ENCODE peak calls at places on chromosomes 1 and 21, in five cellular contexts. X is choroid plexus epithelial cell, P is fibroblast of lung, K is fibroblast of pulmonary artery, V is GM10248. D is an unnamed sample.
A peak's percentile ranks its signal among the peaks of the same experiment; 100 is the strongest.

GRCh38 chr1:236502972-236503639 is 20.7 kb upstream of the LGALS8 start:
- DNase-seq in V (no peak), X (peak; percentile 92), K (peak; percentile 85), P (peak; percentile 51), D (peak; percentile 49)

GRCh38 chr21:45166931-45167330 is 92.6 kb downstream of the ADARB1 start:
- DNase-seq in P (no peak), K (no peak), V (no peak), X (no peak), D (no peak)

GRCh38 chr21:18803624-18804023 is 400.0 kb upstream of the TMPRSS15 start:
- DNase-seq in V (no peak), X (no peak), P (no peak), K (no peak), D (no peak)

GRCh38 chr1:91564888-91565700 is 64.4 kb downstream of the CDC7 start:
- DNase-seq in V (no peak), P (peak; percentile 96), K (peak; percentile 32), X (peak; percentile 39), D (peak; percentile 10)

GRCh38 chr1:241964550-241965241 is 7.1 kb downstream of the BECN2 start:
- DNase-seq in V (no peak), P (peak; percentile 39), K (peak; percentile 11), X (no peak), D (no peak)

GRCh38 chr1:230105245-230105753 is 38.3 kb downstream of the GALNT2 start:
- DNase-seq in V (no peak), K (no peak), P (no peak), X (no peak), D (no peak)

GRCh38 chr21:31317688-31318087 is 26.4 kb downstream of the TIAM1 start:
- DNase-seq in P (no peak), K (no peak), V (no peak), X (no peak), D (no peak)

GRCh38 chr1:32351859-32352745 is 10.2 kb downstream of the FAM229A start:
- DNase-seq in K (peak; percentile 56), X (peak; percentile 44), V (no peak), P (peak; percentile 45), D (peak; percentile 18)

GRCh38 chr1:55781944-55782482 is 566.8 kb upstream of the USP24 start:
- DNase-seq in X (peak; percentile 74), P (peak; percentile 95), V (no peak), K (peak; percentile 68), D (peak; percentile 82)

GRCh38 chr21:45498646-45499000 is 43.6 kb downstream of the SLC19A1 start:
- DNase-seq in K (no peak), P (no peak), V (no peak), X (no peak), D (no peak)

GRCh38 chr1:209416009-209416408 is 167.5 kb upstream of the CAMK1G start:
- DNase-seq in P (no peak), X (peak; percentile 24), K (no peak), V (no peak), D (peak; percentile 12)

GRCh38 chr1:172460177-172460576 is 16.3 kb upstream of the PIGC start:
- DNase-seq in V (no peak), X (peak; percentile 8), K (no peak), P (no peak), D (no peak)

GRCh38 chr1:236354330-236355147 is 39.5 kb upstream of the EDARADD start:
- DNase-seq in V (no peak), K (peak; percentile 81), P (peak; percentile 9), X (peak; percentile 84), D (no peak)

DNA sequence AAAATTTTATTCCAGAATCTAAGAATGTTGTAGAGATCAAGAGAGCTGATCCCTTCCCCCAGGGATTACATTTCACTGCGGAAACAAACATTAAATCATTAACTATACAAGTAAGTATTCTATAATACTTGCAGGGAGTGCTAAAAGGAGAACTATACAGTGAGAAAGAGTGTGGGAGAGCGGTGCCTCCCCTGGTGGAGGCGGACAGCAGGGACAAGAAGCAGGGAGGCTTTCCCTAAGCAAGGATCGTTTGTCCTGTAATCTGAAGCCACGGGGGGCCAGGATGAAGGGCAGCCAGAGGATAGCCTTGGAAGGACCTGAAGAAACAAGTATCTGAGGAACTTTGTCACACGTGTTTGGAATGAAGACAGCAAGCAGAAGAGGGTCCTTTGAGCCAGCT is 40.1 kb downstream of the SLC9C2 start:
- DNase-seq in P (no peak), K (no peak), V (no peak), X (no peak), D (no peak)
- TF ChIP-seq CTCF in P (no peak), K (peak; percentile 6), V (no peak), X (peak; percentile 32), D (peak; percentile 26)

GRCh38 chr1:167520711-167521206 is 2.4 kb upstream of the CD247 start:
- DNase-seq in P (no peak), K (no peak), V (no peak), X (no peak), D (no peak)
- TF ChIP-seq CTCF in P (no peak), K (no peak), V (no peak), X (no peak), D (no peak)

GRCh38 chr21:32425628-32426027 is 13.1 kb downstream of the EVA1C start:
- DNase-seq in X (no peak), V (no peak), K (no peak), P (no peak), D (no peak)
- TF ChIP-seq CTCF in X (no peak), V (no peak), K (no peak), P (no peak), D (peak; percentile 27)

GRCh38 chr1:239311331-239311730 is 75.0 kb upstream of the CHRM3 start:
- DNase-seq in P (no peak), K (no peak), X (no peak), V (no peak), D (no peak)

GRCh38 chr1:239303289-239303688 is 83.1 kb upstream of the CHRM3 start:
- DNase-seq in K (no peak), P (no peak), X (no peak), V (no peak), D (no peak)

GRCh38 chr1:239307886-239308285 is 78.5 kb upstream of the CHRM3 start:
- DNase-seq in X (no peak), P (no peak), V (no peak), K (no peak), D (no peak)

GRCh38 chr1:239306426-239306825 is 79.9 kb upstream of the CHRM3 start:
- DNase-seq in V (no peak), P (no peak), K (no peak), X (no peak), D (no peak)

GRCh38 chr1:239308701-239309333 is 77.6 kb upstream of the CHRM3 start:
- DNase-seq in V (no peak), P (no peak), X (peak; percentile 4), K (no peak), D (no peak)
- TF ChIP-seq CTCF in V (peak; percentile 19), P (peak; percentile 32), X (peak; percentile 33), K (peak; percentile 15), D (peak; percentile 47)

GRCh38 chr1:14571810-14572767 is 26.4 kb upstream of the KAZN start:
- DNase-seq in P (no peak), K (peak; percentile 1), V (peak; percentile 32), X (peak; percentile 3), D (no peak)
- TF ChIP-seq CTCF in P (no peak), K (peak; percentile 15), V (peak; percentile 50), X (peak; percentile 32), D (no peak)

DNA sequence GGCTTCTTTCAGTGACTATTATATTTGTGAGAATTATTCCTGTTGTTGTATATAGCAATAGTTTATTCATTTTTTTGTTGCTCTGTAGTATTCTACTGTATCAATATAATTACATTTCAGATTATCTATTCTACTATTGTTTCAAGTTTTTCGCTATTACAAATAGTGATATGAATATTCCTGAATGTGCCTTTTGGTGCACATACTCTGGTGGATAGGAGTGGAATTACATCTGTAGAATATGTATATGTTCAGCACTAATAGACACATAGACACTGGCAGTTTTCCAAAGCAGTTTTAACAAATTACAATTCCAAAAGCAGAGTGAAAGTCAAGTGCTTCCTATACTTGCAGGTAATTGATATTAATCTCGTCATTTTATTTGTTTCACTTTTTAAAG is 696.2 kb upstream of the PRMT6 start:
- DNase-seq in P (no peak), X (peak; percentile 1), K (no peak), V (no peak), D (no peak)
- TF ChIP-seq CTCF in P (peak; percentile 19), X (no peak), K (peak; percentile 10), V (no peak), D (peak; percentile 55)

GRCh38 chr1:100834779-100835645 is 59.6 kb downstream of the EXTL2 start:
- DNase-seq in P (peak; percentile 17), K (peak; percentile 28), V (peak; percentile 12), X (peak; percentile 42), D (peak; percentile 5)
- TF ChIP-seq CTCF in P (peak; percentile 48), K (peak; percentile 38), V (peak; percentile 3), X (peak; percentile 54), D (peak; percentile 75)

GRCh38 chr1:64744492-64745180 is at the start of gene RAVER2:
- DNase-seq in P (peak; percentile 62), V (peak; percentile 54), X (peak; percentile 53), K (peak; percentile 63), D (peak; percentile 9)
- TF ChIP-seq CTCF in P (peak; percentile 54), V (peak; percentile 24), X (peak; percentile 29), K (peak; percentile 47), D (peak; percentile 60)

GRCh38 chr1:6180215-6180577 is at the start of gene CHD5:
- DNase-seq in X (no peak), P (no peak), K (no peak), V (no peak), D (no peak)

GRCh38 chr1:6180578-6181311 is 624 bp upstream of the CHD5 start:
- DNase-seq in P (no peak), X (no peak), K (no peak), V (no peak), D (no peak)

GRCh38 chr1:6183520-6183989 is 3.4 kb upstream of the CHD5 start:
- DNase-seq in X (no peak), P (no peak), V (no peak), K (no peak), D (peak; percentile 25)

GRCh38 chr1:6179564-6180175 is 451 bp downstream of the CHD5 start:
- DNase-seq in V (no peak), X (no peak), K (no peak), P (no peak), D (no peak)

GRCh38 chr1:6181347-6181770 is 1.2 kb upstream of the CHD5 start:
- DNase-seq in P (no peak), X (no peak), V (no peak), K (no peak), D (no peak)
- TF ChIP-seq CTCF in P (no peak), X (no peak), V (no peak), K (no peak), D (no peak)